ENCODE peak calls at places on chromosome 15, in five cellular contexts. One of them, this sample, is unnamed.

GRCh38 chr15:31328425-31328998 is 1.9 kb downstream of the KLF13 start:
- DNase-seq in testis: peak; percentile 71
- DNase-seq in body of pancreas: peak; percentile 60
- DNase-seq in heart left ventricle: no peak
- DNase-seq in sigmoid colon: no peak
- DNase-seq in this sample: peak; percentile 68

GRCh38 chr15:35173444-35174118 is 88.5 kb upstream of the NANOGP8 start:
- DNase-seq in testis: no peak
- DNase-seq in body of pancreas: no peak
- DNase-seq in heart left ventricle: no peak
- DNase-seq in sigmoid colon: no peak
- DNase-seq in this sample: no peak

GRCh38 chr15:73318463-73319351 is 50.1 kb downstream of the HCN4 start:
- DNase-seq in heart left ventricle: no peak
- DNase-seq in body of pancreas: no peak
- DNase-seq in testis: peak; percentile 54
- DNase-seq in sigmoid colon: no peak
- DNase-seq in this sample: no peak

GRCh38 chr15:79339588-79340314 is 28.8 kb downstream of the TMED3 start:
- DNase-seq in testis: peak; percentile 32
- DNase-seq in sigmoid colon: no peak
- DNase-seq in heart left ventricle: no peak
- DNase-seq in body of pancreas: no peak
- DNase-seq in this sample: peak; percentile 9

GRCh38 chr15:74378853-74379252 is 11.4 kb upstream of the CYP11A1 start:
- DNase-seq in sigmoid colon: no peak
- DNase-seq in body of pancreas: no peak
- DNase-seq in testis: no peak
- DNase-seq in heart left ventricle: no peak
- DNase-seq in this sample: no peak

GRCh38 chr15:59609730-59610712 is 1.6 kb upstream of the GCNT3 start:
- DNase-seq in body of pancreas: no peak
- DNase-seq in heart left ventricle: no peak
- DNase-seq in testis: no peak
- DNase-seq in sigmoid colon: no peak
- DNase-seq in this sample: no peak

GRCh38 chr15:56273724-56274123 is 30.0 kb upstream of the RFX7 start:
- DNase-seq in heart left ventricle: no peak
- DNase-seq in testis: no peak
- DNase-seq in body of pancreas: no peak
- DNase-seq in sigmoid colon: no peak
- DNase-seq in this sample: no peak

GRCh38 chr15:37764733-37765191 is 169.7 kb upstream of the TMCO5A start:
- DNase-seq in sigmoid colon: no peak
- DNase-seq in testis: peak; percentile 77
- DNase-seq in body of pancreas: peak; percentile 51
- DNase-seq in heart left ventricle: no peak
- DNase-seq in this sample: peak; percentile 15

GRCh38 chr15:52011711-52012144 is 7.3 kb upstream of the MAPK6 start:
- DNase-seq in testis: no peak
- DNase-seq in heart left ventricle: no peak
- DNase-seq in body of pancreas: no peak
- DNase-seq in sigmoid colon: no peak
- DNase-seq in this sample: no peak

GRCh38 chr15:51281368-51281967 is 56.9 kb downstream of the CYP19A1 start:
- DNase-seq in body of pancreas: peak; percentile 69
- DNase-seq in sigmoid colon: peak; percentile 78
- DNase-seq in testis: peak; percentile 80
- DNase-seq in heart left ventricle: peak; percentile 76
- DNase-seq in this sample: peak; percentile 28

GRCh38 chr15:50107157-50107556 is 11.9 kb downstream of the ATP8B4 start:
- DNase-seq in testis: no peak
- DNase-seq in sigmoid colon: no peak
- DNase-seq in body of pancreas: no peak
- DNase-seq in heart left ventricle: no peak
- DNase-seq in this sample: no peak

GRCh38 chr15:78392430-78392829 is 45.6 kb upstream of the IREB2 start:
- DNase-seq in heart left ventricle: no peak
- DNase-seq in body of pancreas: no peak
- DNase-seq in testis: no peak
- DNase-seq in sigmoid colon: no peak
- DNase-seq in this sample: no peak

GRCh38 chr15:55241895-55242294 is 45.2 kb upstream of the RSL24D1 start:
- DNase-seq in heart left ventricle: no peak
- DNase-seq in sigmoid colon: no peak
- DNase-seq in testis: no peak
- DNase-seq in body of pancreas: no peak
- DNase-seq in this sample: no peak

GRCh38 chr15:80173022-80173759 is 20.4 kb downstream of the FAH start:
- DNase-seq in heart left ventricle: peak; percentile 48
- DNase-seq in body of pancreas: peak; percentile 82
- DNase-seq in testis: peak; percentile 77
- DNase-seq in sigmoid colon: peak; percentile 82
- DNase-seq in this sample: peak; percentile 20

GRCh38 chr15:38564557-38565286 is at the start of gene RASGRP1:
- DNase-seq in heart left ventricle: peak; percentile 66
- DNase-seq in sigmoid colon: peak; percentile 68
- DNase-seq in testis: peak; percentile 76
- DNase-seq in body of pancreas: peak; percentile 68
- DNase-seq in this sample: no peak

GRCh38 chr15:74133071-74133702 is 2.8 kb downstream of the ISLR2 start:
- DNase-seq in heart left ventricle: no peak
- DNase-seq in testis: no peak
- DNase-seq in body of pancreas: no peak
- DNase-seq in sigmoid colon: no peak
- DNase-seq in this sample: no peak

GRCh38 chr15:51038258-51039042 is 56.3 kb downstream of the TNFAIP8L3 start:
- DNase-seq in testis: no peak
- DNase-seq in body of pancreas: no peak
- DNase-seq in sigmoid colon: no peak
- DNase-seq in heart left ventricle: no peak
- DNase-seq in this sample: no peak

GRCh38 chr15:34039506-34040123 is 611 bp upstream of the AVEN start:
- DNase-seq in body of pancreas: no peak
- DNase-seq in testis: no peak
- DNase-seq in heart left ventricle: no peak
- DNase-seq in sigmoid colon: no peak
- DNase-seq in this sample: no peak

GRCh38 chr15:56286213-56286612 is 42.5 kb upstream of the RFX7 start:
- DNase-seq in body of pancreas: no peak
- DNase-seq in heart left ventricle: no peak
- DNase-seq in sigmoid colon: no peak
- DNase-seq in testis: no peak
- DNase-seq in this sample: no peak

GRCh38 chr15:90883971-90884718 is at the start of gene FES:
- DNase-seq in sigmoid colon: peak; percentile 86
- DNase-seq in heart left ventricle: peak; percentile 88
- DNase-seq in body of pancreas: no peak
- DNase-seq in testis: no peak
- DNase-seq in this sample: no peak

GRCh38 chr15:67779160-67780111 is 45.9 kb upstream of the SKOR1 start:
- DNase-seq in body of pancreas: no peak
- DNase-seq in sigmoid colon: no peak
- DNase-seq in heart left ventricle: no peak
- DNase-seq in testis: no peak
- DNase-seq in this sample: no peak

GRCh38 chr15:35281515-35281914 is 196.4 kb upstream of the NANOGP8 start:
- DNase-seq in testis: no peak
- DNase-seq in sigmoid colon: no peak
- DNase-seq in body of pancreas: no peak
- DNase-seq in heart left ventricle: no peak
- DNase-seq in this sample: no peak

GRCh38 chr15:73387507-73388255 is 18.9 kb upstream of the HCN4 start:
- DNase-seq in heart left ventricle: no peak
- DNase-seq in testis: no peak
- DNase-seq in body of pancreas: no peak
- DNase-seq in sigmoid colon: no peak
- DNase-seq in this sample: no peak

DNA sequence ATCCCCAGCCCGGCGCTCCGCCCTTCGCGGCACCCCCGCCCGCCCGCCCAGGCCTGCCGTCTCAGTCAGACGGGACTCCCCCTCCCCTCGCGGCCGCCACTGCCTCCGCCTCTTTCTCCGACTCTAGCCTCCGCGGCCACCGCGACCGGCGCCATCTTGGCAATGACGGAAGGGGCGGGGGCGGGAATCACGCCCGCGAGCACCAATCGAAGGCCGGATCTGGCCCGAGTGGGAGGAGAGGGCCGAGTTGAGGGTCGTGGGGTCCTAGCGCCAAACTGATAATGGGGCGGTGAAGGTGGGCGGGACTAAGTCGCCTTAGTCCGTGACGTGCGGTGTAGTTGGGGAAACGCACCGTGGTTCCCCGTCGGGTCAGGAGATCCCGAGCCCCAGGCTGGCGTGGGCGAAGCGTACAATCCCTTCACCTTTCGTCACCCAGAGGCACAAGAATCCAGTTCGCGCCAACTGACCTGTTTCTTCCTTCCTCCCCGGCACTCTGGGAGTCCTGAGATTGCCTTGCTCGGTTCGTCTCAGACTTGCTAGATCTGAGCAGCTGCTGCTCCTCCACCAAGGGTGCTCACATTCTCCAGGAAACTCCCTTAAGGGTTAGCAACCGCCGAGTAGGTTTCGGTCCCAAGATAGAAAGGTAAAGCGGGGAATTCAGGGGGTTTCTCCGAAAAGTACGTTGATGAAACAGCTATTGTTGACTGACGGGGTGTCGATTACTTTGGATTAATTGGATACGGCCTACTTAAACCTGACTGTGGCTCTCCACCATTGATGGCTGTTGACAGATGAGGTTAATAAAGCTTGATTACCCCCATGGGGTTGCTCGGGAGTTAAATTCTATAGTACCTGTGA is at the start of gene DENND4A:
- DNase-seq in body of pancreas: peak; percentile 98
- DNase-seq in testis: peak; percentile 99
- DNase-seq in heart left ventricle: peak; percentile 98
- DNase-seq in sigmoid colon: peak; percentile 99
- DNase-seq in this sample: peak; percentile 52
- TF ChIP-seq POLR2A in body of pancreas: peak; percentile 98
- TF ChIP-seq POLR2A in testis: peak; percentile 67
- TF ChIP-seq POLR2A in heart left ventricle: peak; percentile 64
- TF ChIP-seq POLR2A in sigmoid colon: peak; percentile 81
- TF ChIP-seq POLR2A in this sample: peak; percentile 83

GRCh38 chr15:89091667-89092220 is 3.5 kb downstream of the ABHD2 start:
- DNase-seq in heart left ventricle: no peak
- DNase-seq in testis: no peak
- DNase-seq in body of pancreas: no peak
- DNase-seq in sigmoid colon: no peak
- DNase-seq in this sample: no peak

GRCh38 chr15:89088605-89089315 is 504 bp downstream of the ABHD2 start:
- DNase-seq in heart left ventricle: peak; percentile 68
- DNase-seq in testis: no peak
- DNase-seq in sigmoid colon: peak; percentile 70
- DNase-seq in body of pancreas: peak; percentile 70
- DNase-seq in this sample: no peak

GRCh38 chr15:89093509-89093908 is 5.3 kb downstream of the ABHD2 start:
- DNase-seq in testis: no peak
- DNase-seq in body of pancreas: no peak
- DNase-seq in sigmoid colon: no peak
- DNase-seq in heart left ventricle: no peak
- DNase-seq in this sample: no peak

GRCh38 chr15:89089316-89090230 is 1.3 kb downstream of the ABHD2 start:
- DNase-seq in sigmoid colon: peak; percentile 56
- DNase-seq in testis: no peak
- DNase-seq in heart left ventricle: no peak
- DNase-seq in body of pancreas: peak; percentile 43
- DNase-seq in this sample: no peak

GRCh38 chr15:89090791-89091666 is 2.8 kb downstream of the ABHD2 start:
- DNase-seq in body of pancreas: peak; percentile 64
- DNase-seq in testis: peak; percentile 67
- DNase-seq in sigmoid colon: peak; percentile 87
- DNase-seq in heart left ventricle: peak; percentile 85
- DNase-seq in this sample: no peak
- TF ChIP-seq POLR2A in body of pancreas: peak; percentile 75
- TF ChIP-seq POLR2A in testis: no peak
- TF ChIP-seq POLR2A in sigmoid colon: no peak
- TF ChIP-seq POLR2A in heart left ventricle: peak; percentile 57
- TF ChIP-seq POLR2A in this sample: no peak

GRCh38 chr15:57496946-57497944 is 94.5 kb upstream of the MYZAP start:
- DNase-seq in body of pancreas: peak; percentile 56
- DNase-seq in sigmoid colon: no peak
- DNase-seq in testis: no peak
- DNase-seq in heart left ventricle: peak; percentile 54
- DNase-seq in this sample: no peak
- TF ChIP-seq POLR2A in body of pancreas: peak; percentile 29
- TF ChIP-seq POLR2A in sigmoid colon: no peak
- TF ChIP-seq POLR2A in testis: no peak
- TF ChIP-seq POLR2A in heart left ventricle: no peak
- TF ChIP-seq POLR2A in this sample: no peak

DNA sequence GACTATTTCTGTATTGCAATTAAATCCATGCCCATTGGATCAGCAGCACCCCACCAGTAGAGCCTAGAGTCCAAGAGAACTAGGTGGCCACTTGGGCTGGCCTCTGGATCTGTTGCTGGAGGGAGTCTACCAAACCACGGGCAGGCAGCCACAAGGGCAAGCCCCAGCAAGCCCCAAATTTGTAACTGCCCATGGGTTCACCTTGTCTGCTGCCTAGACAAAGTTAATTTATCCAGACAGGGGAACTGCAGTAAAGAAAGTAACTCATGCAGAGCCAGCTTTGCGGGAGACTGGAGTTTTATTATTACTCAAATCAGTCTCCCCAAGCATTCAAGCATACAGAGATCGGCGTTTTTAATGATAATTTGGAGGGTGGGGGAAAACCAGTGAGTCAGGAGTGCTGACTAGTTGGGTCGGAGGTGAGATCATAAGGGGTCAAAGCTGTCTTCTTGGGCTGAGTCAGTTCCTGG is 74.0 kb upstream of the TERB2 start:
- DNase-seq in sigmoid colon: no peak
- DNase-seq in body of pancreas: no peak
- DNase-seq in testis: no peak
- DNase-seq in heart left ventricle: no peak
- DNase-seq in this sample: peak; percentile 7
- TF ChIP-seq POLR2A in sigmoid colon: no peak
- TF ChIP-seq POLR2A in body of pancreas: no peak
- TF ChIP-seq POLR2A in testis: no peak
- TF ChIP-seq POLR2A in heart left ventricle: no peak
- TF ChIP-seq POLR2A in this sample: no peak

GRCh38 chr15:58306591-58307312 is 125.0 kb upstream of the LIPC start:
- DNase-seq in testis: no peak
- DNase-seq in body of pancreas: no peak
- DNase-seq in heart left ventricle: no peak
- DNase-seq in sigmoid colon: no peak
- DNase-seq in this sample: no peak

GRCh38 chr15:58307313-58307961 is 124.4 kb upstream of the LIPC start:
- DNase-seq in sigmoid colon: no peak
- DNase-seq in heart left ventricle: no peak
- DNase-seq in testis: no peak
- DNase-seq in body of pancreas: no peak
- DNase-seq in this sample: no peak

GRCh38 chr15:58309993-58310928 is 121.5 kb upstream of the LIPC start:
- DNase-seq in testis: peak; percentile 22
- DNase-seq in heart left ventricle: peak; percentile 87
- DNase-seq in body of pancreas: no peak
- DNase-seq in sigmoid colon: peak; percentile 67
- DNase-seq in this sample: no peak

GRCh38 chr15:58311551-58311950 is 120.2 kb upstream of the LIPC start:
- DNase-seq in sigmoid colon: no peak
- DNase-seq in heart left ventricle: no peak
- DNase-seq in body of pancreas: no peak
- DNase-seq in testis: no peak
- DNase-seq in this sample: no peak

GRCh38 chr15:58308742-58309355 is 122.9 kb upstream of the LIPC start:
- DNase-seq in heart left ventricle: no peak
- DNase-seq in sigmoid colon: no peak
- DNase-seq in body of pancreas: no peak
- DNase-seq in testis: no peak
- DNase-seq in this sample: no peak
- TF ChIP-seq POLR2A in heart left ventricle: no peak
- TF ChIP-seq POLR2A in sigmoid colon: no peak
- TF ChIP-seq POLR2A in body of pancreas: no peak
- TF ChIP-seq POLR2A in testis: no peak
- TF ChIP-seq POLR2A in this sample: no peak